ENCODE peak calls at places on chromosomes 7 and 10, in seven cellular contexts. Y is hypothalamus, V is occipital lobe, W is adrenal gland, Q is neural progenitor cell, K is DND-41, S is midbrain. B is an unnamed sample.

GRCh38 chr10:114413398-114413797 is 9.1 kb upstream of the AFAP1L2 start:
- DNase-seq in S (no peak), K (no peak), V (no peak), W (peak), Q (no peak), Y (no peak), B (no peak)

GRCh38 chr7:111953611-111954010 is 252.6 kb downstream of the DOCK4 start:
- DNase-seq in Q (peak), V (no peak), K (peak), Y (no peak), S (peak), W (no peak), B (no peak)

GRCh38 chr7:154913645-154914579 is 89.0 kb downstream of the PAXIP1 start:
- DNase-seq in K (peak), Y (peak), V (peak), Q (peak), W (peak), S (peak), B (peak)

GRCh38 chr7:123966936-123967335 is 41.9 kb downstream of the SPAM1 start:
- DNase-seq in Y (no peak), Q (no peak), S (peak), K (no peak), V (no peak), W (peak), B (no peak)

GRCh38 chr7:151776876-151777510 is 99.9 kb downstream of the PRKAG2 start:
- DNase-seq in Y (no peak), S (no peak), V (no peak), K (no peak), Q (no peak), W (no peak), B (no peak)

GRCh38 chr7:50359995-50360925 is 55.7 kb downstream of the IKZF1 start:
- DNase-seq in W (no peak), K (peak), Y (no peak), Q (peak), S (no peak), V (no peak), B (no peak)

GRCh38 chr7:143217806-143218205 is 4.0 kb upstream of the TAS2R40 start:
- DNase-seq in W (no peak), V (no peak), Y (no peak), S (no peak), Q (no peak), K (no peak), B (no peak)

GRCh38 chr10:129964611-129965417 is 740 bp upstream of the EBF3 start:
- DNase-seq in Y (no peak), W (no peak), Q (peak), K (no peak), V (no peak), S (no peak), B (no peak)

GRCh38 chr7:27961255-27961654 is 219.3 kb downstream of the JAZF1 start:
- DNase-seq in V (peak), K (no peak), W (peak), Y (no peak), S (no peak), Q (no peak), B (peak)

GRCh38 chr7:89200758-89201157 is 405.2 kb upstream of the TEX47 start:
- DNase-seq in Y (no peak), V (no peak), Q (no peak), W (no peak), S (no peak), K (no peak), B (no peak)

GRCh38 chr10:72818076-72818475 is 75.5 kb upstream of the OIT3 start:
- DNase-seq in K (no peak), Q (no peak), W (no peak), S (no peak), Y (no peak), V (no peak), B (no peak)

B was measured in amniotic stem cell.